ENCODE peak calls at places on chromosome 12, in eight cellular contexts. One of them, this sample, is unnamed.

GRCh38 chr12:8914716-8915526 is 612 bp downstream of the PHC1 start:
- DNase-seq in endothelial cell of umbilical vein: peak; percentile 66
- DNase-seq in HepG2: peak; percentile 24
- DNase-seq in GM12878: no peak
- DNase-seq in HCT116: no peak
- DNase-seq in GM23338: peak; percentile 78
- DNase-seq in K562: peak; percentile 71
- DNase-seq in H1: peak; percentile 76
- DNase-seq in this sample: no peak

GRCh38 chr12:51048601-51049369 is 658 bp downstream of the LETMD1 start:
- DNase-seq in HCT116: no peak
- DNase-seq in HepG2: no peak
- DNase-seq in GM23338: no peak
- DNase-seq in GM12878: no peak
- DNase-seq in endothelial cell of umbilical vein: no peak
- DNase-seq in H1: no peak
- DNase-seq in K562: no peak
- DNase-seq in this sample: no peak

GRCh38 chr12:31958601-31959000 is 614 bp upstream of the RESF1 start:
- DNase-seq in H1: no peak
- DNase-seq in GM12878: no peak
- DNase-seq in HepG2: peak; percentile 37
- DNase-seq in K562: no peak
- DNase-seq in endothelial cell of umbilical vein: no peak
- DNase-seq in HCT116: no peak
- DNase-seq in GM23338: peak; percentile 28
- DNase-seq in this sample: no peak

GRCh38 chr12:2653461-2653965 is 141.3 kb upstream of the FKBP4 start:
- DNase-seq in H1: no peak
- DNase-seq in K562: no peak
- DNase-seq in HCT116: no peak
- DNase-seq in GM12878: no peak
- DNase-seq in HepG2: no peak
- DNase-seq in GM23338: no peak
- DNase-seq in endothelial cell of umbilical vein: no peak
- DNase-seq in this sample: no peak

GRCh38 chr12:26027401-26027800 is 68.9 kb downstream of the RASSF8 start:
- DNase-seq in GM12878: no peak
- DNase-seq in endothelial cell of umbilical vein: no peak
- DNase-seq in HCT116: no peak
- DNase-seq in HepG2: no peak
- DNase-seq in GM23338: no peak
- DNase-seq in K562: no peak
- DNase-seq in H1: no peak
- DNase-seq in this sample: no peak

GRCh38 chr12:120006248-120006975 is 17.4 kb downstream of the BICDL1 start:
- DNase-seq in H1: no peak
- DNase-seq in GM12878: no peak
- DNase-seq in HepG2: no peak
- DNase-seq in HCT116: no peak
- DNase-seq in GM23338: no peak
- DNase-seq in endothelial cell of umbilical vein: no peak
- DNase-seq in K562: no peak
- DNase-seq in this sample: no peak

GRCh38 chr12:22851532-22851931 is 226.6 kb downstream of the ETNK1 start:
- DNase-seq in K562: no peak
- DNase-seq in GM23338: no peak
- DNase-seq in H1: no peak
- DNase-seq in GM12878: no peak
- DNase-seq in HepG2: no peak
- DNase-seq in endothelial cell of umbilical vein: no peak
- DNase-seq in HCT116: no peak
- DNase-seq in this sample: no peak

GRCh38 chr12:75155962-75156361 is 53.7 kb downstream of the KCNC2 start:
- DNase-seq in HepG2: peak; percentile 3
- DNase-seq in H1: no peak
- DNase-seq in endothelial cell of umbilical vein: no peak
- DNase-seq in K562: no peak
- DNase-seq in HCT116: no peak
- DNase-seq in GM23338: no peak
- DNase-seq in GM12878: no peak
- DNase-seq in this sample: no peak

GRCh38 chr12:47672068-47672467 is 33.8 kb downstream of the RPAP3 start:
- DNase-seq in endothelial cell of umbilical vein: no peak
- DNase-seq in HepG2: no peak
- DNase-seq in K562: no peak
- DNase-seq in H1: no peak
- DNase-seq in GM12878: no peak
- DNase-seq in HCT116: no peak
- DNase-seq in GM23338: no peak
- DNase-seq in this sample: no peak

GRCh38 chr12:24600996-24601395 is 347.9 kb downstream of the BCAT1 start:
- DNase-seq in GM23338: no peak
- DNase-seq in HCT116: no peak
- DNase-seq in HepG2: no peak
- DNase-seq in K562: no peak
- DNase-seq in endothelial cell of umbilical vein: peak; percentile 90
- DNase-seq in GM12878: no peak
- DNase-seq in H1: no peak
- DNase-seq in this sample: peak; percentile 65

GRCh38 chr12:38782393-38782792 is 123.0 kb downstream of the CPNE8 start:
- DNase-seq in HCT116: no peak
- DNase-seq in HepG2: no peak
- DNase-seq in K562: no peak
- DNase-seq in GM12878: no peak
- DNase-seq in H1: no peak
- DNase-seq in GM23338: no peak
- DNase-seq in endothelial cell of umbilical vein: no peak
- DNase-seq in this sample: no peak

GRCh38 chr12:50112456-50113218 is 601 bp downstream of the COX14 start:
- DNase-seq in GM12878: no peak
- DNase-seq in GM23338: no peak
- DNase-seq in H1: no peak
- DNase-seq in HepG2: peak; percentile 49
- DNase-seq in endothelial cell of umbilical vein: no peak
- DNase-seq in HCT116: no peak
- DNase-seq in K562: peak; percentile 55
- DNase-seq in this sample: no peak

GRCh38 chr12:62654558-62655241 is 188.1 kb downstream of the MON2 start:
- DNase-seq in GM12878: no peak
- DNase-seq in H1: no peak
- DNase-seq in GM23338: no peak
- DNase-seq in endothelial cell of umbilical vein: no peak
- DNase-seq in HepG2: no peak
- DNase-seq in K562: no peak
- DNase-seq in HCT116: no peak
- DNase-seq in this sample: no peak

GRCh38 chr12:10031771-10032175 is 1.3 kb downstream of the CLEC9A start:
- DNase-seq in HCT116: no peak
- DNase-seq in GM23338: peak; percentile 67
- DNase-seq in HepG2: no peak
- DNase-seq in GM12878: no peak
- DNase-seq in K562: no peak
- DNase-seq in H1: no peak
- DNase-seq in endothelial cell of umbilical vein: peak; percentile 99
- DNase-seq in this sample: no peak

GRCh38 chr12:30643366-30643765 is 52.3 kb downstream of the IPO8 start:
- DNase-seq in H1: no peak
- DNase-seq in endothelial cell of umbilical vein: no peak
- DNase-seq in K562: no peak
- DNase-seq in GM23338: peak; percentile 20
- DNase-seq in HepG2: no peak
- DNase-seq in GM12878: no peak
- DNase-seq in HCT116: no peak
- DNase-seq in this sample: no peak

GRCh38 chr12:123910057-123910456 is 62.6 kb downstream of the CCDC92 start:
- DNase-seq in GM23338: no peak
- DNase-seq in K562: no peak
- DNase-seq in HCT116: no peak
- DNase-seq in GM12878: no peak
- DNase-seq in endothelial cell of umbilical vein: no peak
- DNase-seq in HepG2: no peak
- DNase-seq in H1: no peak
- DNase-seq in this sample: no peak

GRCh38 chr12:132279184-132279889 is 50.1 kb downstream of the GALNT9 start:
- DNase-seq in GM23338: peak; percentile 47
- DNase-seq in HepG2: peak; percentile 81
- DNase-seq in endothelial cell of umbilical vein: no peak
- DNase-seq in HCT116: no peak
- DNase-seq in K562: peak; percentile 52
- DNase-seq in GM12878: no peak
- DNase-seq in H1: no peak
- DNase-seq in this sample: no peak

GRCh38 chr12:80565276-80565675 is 121.2 kb downstream of the PTPRQ start:
- DNase-seq in K562: no peak
- DNase-seq in HepG2: no peak
- DNase-seq in endothelial cell of umbilical vein: peak; percentile 2
- DNase-seq in HCT116: no peak
- DNase-seq in GM12878: no peak
- DNase-seq in H1: no peak
- DNase-seq in GM23338: no peak
- DNase-seq in this sample: peak; percentile 35

GRCh38 chr12:132429932-132430643 is 59.9 kb upstream of the FBRSL1 start:
- DNase-seq in GM23338: peak; percentile 71
- DNase-seq in GM12878: no peak
- DNase-seq in HepG2: no peak
- DNase-seq in endothelial cell of umbilical vein: no peak
- DNase-seq in K562: peak; percentile 78
- DNase-seq in HCT116: peak; percentile 41
- DNase-seq in H1: peak; percentile 61
- DNase-seq in this sample: no peak

GRCh38 chr12:53746592-53747491 is 4.9 kb downstream of the CISTR start:
- DNase-seq in HepG2: peak; percentile 76
- DNase-seq in HCT116: peak; percentile 81
- DNase-seq in H1: peak; percentile 96
- DNase-seq in GM23338: peak; percentile 97
- DNase-seq in endothelial cell of umbilical vein: peak; percentile 89
- DNase-seq in K562: peak; percentile 89
- DNase-seq in GM12878: peak; percentile 35
- DNase-seq in this sample: peak; percentile 75
- TF ChIP-seq EZH2 in HepG2: peak; percentile 74
- TF ChIP-seq EZH2 in HCT116: no peak
- TF ChIP-seq EZH2 in H1: no peak
- TF ChIP-seq EZH2 in GM23338: peak; percentile 48
- TF ChIP-seq EZH2 in endothelial cell of umbilical vein: no peak
- TF ChIP-seq EZH2 in K562: no peak
- TF ChIP-seq EZH2 in GM12878: no peak
- TF ChIP-seq EZH2 in this sample: no peak

DNA sequence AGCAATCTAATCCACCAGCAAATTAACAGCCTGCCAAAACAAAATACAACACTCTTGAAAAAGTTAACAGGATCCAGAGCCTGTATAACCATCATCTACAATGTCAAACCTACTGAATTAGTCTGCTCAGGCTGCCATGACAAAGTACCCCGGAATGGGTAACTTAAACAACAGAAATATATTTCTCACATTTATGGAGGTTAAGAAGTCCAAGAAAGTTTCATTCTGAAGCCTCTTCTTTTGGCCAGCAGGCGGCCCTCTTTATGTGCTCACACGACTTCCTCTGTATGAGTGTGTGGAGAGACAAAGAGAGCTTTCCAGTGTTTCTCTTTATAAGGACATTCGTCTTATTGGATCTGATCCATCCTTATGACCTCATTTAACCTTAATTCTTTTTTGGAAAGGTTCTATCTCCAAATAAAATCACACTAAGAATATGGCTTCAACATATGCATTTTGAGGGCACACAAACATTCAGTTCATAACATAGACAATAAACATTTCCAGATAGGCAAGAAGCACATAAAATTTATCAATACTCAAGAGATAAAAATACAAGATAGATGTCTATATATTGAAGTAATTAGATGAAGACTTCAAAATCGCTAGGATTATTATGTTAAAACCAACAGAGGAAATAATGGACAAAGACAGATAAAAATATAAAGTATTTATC is 5.9 kb upstream of the RERG start:
- DNase-seq in endothelial cell of umbilical vein: peak; percentile 55
- DNase-seq in HepG2: peak; percentile 42
- DNase-seq in H1: peak; percentile 51
- DNase-seq in HCT116: peak; percentile 42
- DNase-seq in GM23338: peak; percentile 78
- DNase-seq in GM12878: no peak
- DNase-seq in K562: peak; percentile 10
- DNase-seq in this sample: no peak
- TF ChIP-seq POLR2AphosphoS5 in endothelial cell of umbilical vein: no peak
- TF ChIP-seq POLR2AphosphoS5 in HepG2: no peak
- TF ChIP-seq POLR2AphosphoS5 in H1: no peak
- TF ChIP-seq POLR2AphosphoS5 in HCT116: no peak
- TF ChIP-seq POLR2AphosphoS5 in GM23338: no peak
- TF ChIP-seq POLR2AphosphoS5 in GM12878: no peak
- TF ChIP-seq POLR2AphosphoS5 in K562: no peak
- TF ChIP-seq POLR2AphosphoS5 in this sample: no peak

GRCh38 chr12:125187780-125188741 is 122.8 kb downstream of the AACS start:
- DNase-seq in K562: no peak
- DNase-seq in GM23338: peak; percentile 78
- DNase-seq in endothelial cell of umbilical vein: no peak
- DNase-seq in GM12878: no peak
- DNase-seq in HCT116: no peak
- DNase-seq in HepG2: no peak
- DNase-seq in H1: peak; percentile 67
- DNase-seq in this sample: no peak
- H3K4me3 ChIP-seq in K562: no peak overlapping the region
- H3K4me3 ChIP-seq in GM23338: peak overlapping the region; percentile 70
- H3K4me3 ChIP-seq in endothelial cell of umbilical vein: no peak overlapping the region
- H3K4me3 ChIP-seq in GM12878: no peak overlapping the region
- H3K4me3 ChIP-seq in HCT116: no peak overlapping the region
- H3K4me3 ChIP-seq in HepG2: no peak overlapping the region
- H3K4me3 ChIP-seq in H1: peak overlapping the region; percentile 91
- H3K4me3 ChIP-seq in this sample: peak overlapping the region; percentile 79

DNA sequence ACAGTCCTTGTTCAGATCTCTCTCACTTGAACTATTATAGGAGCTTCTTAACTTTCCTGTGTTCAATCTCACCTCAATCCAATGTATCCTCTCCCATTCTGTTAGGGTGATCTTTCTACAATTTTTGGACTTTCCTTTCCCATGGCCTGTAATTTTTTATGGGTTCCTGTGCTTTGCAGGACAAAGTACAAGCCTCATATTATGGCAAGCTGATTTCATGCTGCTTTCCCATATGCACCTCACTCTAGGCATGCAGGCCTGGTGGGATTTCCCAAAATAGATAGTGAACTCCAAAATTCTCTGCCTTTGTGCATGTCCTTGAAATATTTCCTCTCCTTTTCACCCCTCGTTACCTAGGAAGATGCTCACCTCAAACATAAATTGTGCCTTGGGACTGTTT is 499.4 kb downstream of the NAV3 start:
- DNase-seq in endothelial cell of umbilical vein: no peak
- DNase-seq in HCT116: no peak
- DNase-seq in GM12878: no peak
- DNase-seq in HepG2: no peak
- DNase-seq in H1: no peak
- DNase-seq in K562: no peak
- DNase-seq in GM23338: no peak
- DNase-seq in this sample: no peak
- TF ChIP-seq EZH2 in endothelial cell of umbilical vein: no peak
- TF ChIP-seq EZH2 in HCT116: no peak
- TF ChIP-seq EZH2 in GM12878: no peak
- TF ChIP-seq EZH2 in HepG2: no peak
- TF ChIP-seq EZH2 in H1: no peak
- TF ChIP-seq EZH2 in K562: no peak
- TF ChIP-seq EZH2 in GM23338: no peak
- TF ChIP-seq EZH2 in this sample: no peak